ENCODE peak calls at places on chromosomes 3 and 15, in nine cellular contexts. A is NCI-H1694; O is thoracic aorta; I is NCI-H1092; V is activated CD4-positive, alpha-beta T cell treated with anti-CD3 and anti-CD28 coated beads for 36 hours; S is BJ; K is DMS79 treated with DMSO at 0.1 percent for 48 hours; D is fibroblast of villous mesenchyme; B is amygdala. J is an unnamed sample.

GRCh38 chr15:69298354-69298696 is 387 bp upstream of the PAQR5 start:
- DNase-seq in A (no peak), S (no peak), O (no peak), I (no peak), K (no peak), B (no peak), D (no peak), V (no peak), J (no peak)

GRCh38 chr3:43327184-43327950 is 41.0 kb downstream of the SNRK start:
- DNase-seq in I (no peak), K (no peak), B (no peak), A (no peak), V (no peak), D (peak; percentile 95), O (no peak), S (no peak), J (no peak)

GRCh38 chr3:177347611-177348010 is 150.3 kb upstream of the TBL1XR1 start:
- DNase-seq in V (no peak), D (no peak), K (no peak), A (no peak), S (no peak), O (no peak), I (no peak), B (no peak), J (no peak)

GRCh38 chr15:98943609-98944111 is 63.9 kb downstream of the PGPEP1L start:
- DNase-seq in K (peak; percentile 20), D (peak; percentile 60), S (no peak), V (no peak), I (peak; percentile 1), O (no peak), A (no peak), B (no peak), J (no peak)

GRCh38 chr3:126546013-126546412 is 12.7 kb downstream of the C3orf22 start:
- DNase-seq in K (no peak), A (no peak), I (no peak), O (no peak), S (no peak), B (no peak), V (no peak), D (no peak), J (no peak)

GRCh38 chr3:144760831-144761230 is 789.2 kb downstream of the DIPK2A start:
- DNase-seq in S (no peak), D (no peak), K (no peak), O (no peak), B (no peak), I (no peak), A (no peak), V (no peak), J (no peak)

GRCh38 chr15:86236721-86237121 is 157.1 kb downstream of the AGBL1 start:
- DNase-seq in B (no peak), V (no peak), A (no peak), D (no peak), I (no peak), K (no peak), O (no peak), S (no peak), J (no peak)

GRCh38 chr3:172808969-172809546 is 58.5 kb downstream of the ECT2 start:
- DNase-seq in O (no peak), A (peak; percentile 65), V (no peak), K (peak; percentile 8), B (no peak), D (peak; percentile 65), S (no peak), I (peak; percentile 13), J (no peak)

GRCh38 chr15:47301481-47301880 is 415.8 kb upstream of the SEMA6D start:
- DNase-seq in A (no peak), O (no peak), D (no peak), I (peak; percentile 71), K (peak; percentile 51), S (no peak), B (no peak), V (no peak), J (no peak)

GRCh38 chr3:58487140-58487886 is 4.6 kb upstream of the KCTD6 start:
- DNase-seq in D (peak; percentile 33), A (no peak), V (no peak), K (no peak), S (peak; percentile 9), I (no peak), O (no peak), B (no peak), J (no peak)

GRCh38 chr15:73962409-73962808 is 29.7 kb downstream of the STOML1 start:
- DNase-seq in D (no peak), I (no peak), A (no peak), B (no peak), S (no peak), O (no peak), V (no peak), K (no peak), J (no peak)

GRCh38 chr3:63945558-63946096 is 33.4 kb upstream of the SCAANT1 start:
- DNase-seq in A (no peak), D (peak; percentile 72), I (no peak), V (no peak), B (no peak), O (no peak), K (no peak), S (no peak), J (no peak)

GRCh38 chr15:78715930-78716329 is 74.9 kb upstream of the CHRNB4 start:
- DNase-seq in S (no peak), D (no peak), B (no peak), V (peak; percentile 35), K (no peak), I (no peak), O (no peak), A (no peak), J (no peak)

GRCh38 chr3:152399374-152399773 is 130.6 kb downstream of the MBNL1 start:
- DNase-seq in D (peak; percentile 65), S (no peak), K (no peak), B (no peak), O (no peak), I (no peak), V (peak; percentile 28), A (no peak), J (no peak)

GRCh38 chr3:5115506-5116162 is 6.5 kb upstream of the ARL8B start:
- DNase-seq in B (no peak), A (no peak), D (no peak), V (no peak), K (no peak), I (no peak), S (no peak), O (no peak), J (no peak)

GRCh38 chr15:88605507-88606436 is 15.4 kb upstream of the AEN start:
- DNase-seq in B (no peak), A (no peak), O (no peak), I (peak; percentile 28), K (peak; percentile 21), D (peak; percentile 47), V (peak; percentile 75), S (no peak), J (peak; percentile 27)

GRCh38 chr3:28348286-28348636 is 260 bp upstream of the ZCWPW2 start:
- DNase-seq in B (no peak), D (no peak), I (peak; percentile 30), S (peak; percentile 50), V (no peak), K (no peak), A (no peak), O (peak; percentile 82), J (no peak)

GRCh38 chr3:67349551-67350174 is 304.7 kb downstream of the SUCLG2 start:
- DNase-seq in K (no peak), A (no peak), O (no peak), I (no peak), S (no peak), B (no peak), D (no peak), V (peak; percentile 67), J (no peak)

GRCh38 chr3:112582242-112582874 is 20.5 kb downstream of the SLC35A5 start:
- DNase-seq in O (no peak), D (peak; percentile 79), K (peak; percentile 2), S (no peak), I (peak; percentile 1), A (no peak), B (no peak), V (peak; percentile 65), J (no peak)

J was measured in effector memory CD4-positive, alpha-beta T cell.